ENCODE peak calls at places on chromosome 1, in ten cellular contexts. One of them, this sample, is unnamed. For H3K36me3 and H3K4me1, the result is how much of the 10 kb centered on the place peaks cover.

GRCh38 chr1:110976089-110976488 is 12.4 kb upstream of the LRIF1 start:
- DNase-seq in hepatocyte: no peak
- DNase-seq in testis: no peak
- DNase-seq in adipocyte: no peak
- DNase-seq in stomach: no peak
- DNase-seq in heart left ventricle: no peak
- DNase-seq in small intestine: no peak
- DNase-seq in vagina: no peak
- DNase-seq in spleen: no peak
- DNase-seq in psoas muscle: no peak
- DNase-seq in this sample: no peak

GRCh38 chr1:35449334-35450008 is 107.7 kb downstream of the KIAA0319L start:
- DNase-seq in heart left ventricle: no peak
- DNase-seq in spleen: no peak
- DNase-seq in psoas muscle: no peak
- DNase-seq in small intestine: no peak
- DNase-seq in stomach: no peak
- DNase-seq in adipocyte: peak
- DNase-seq in vagina: no peak
- DNase-seq in testis: no peak
- DNase-seq in hepatocyte: peak
- DNase-seq in this sample: no peak

GRCh38 chr1:44909949-44910594 is 67.0 kb upstream of the PTCH2 start:
- DNase-seq in heart left ventricle: no peak
- DNase-seq in adipocyte: peak
- DNase-seq in psoas muscle: no peak
- DNase-seq in testis: no peak
- DNase-seq in vagina: no peak
- DNase-seq in spleen: no peak
- DNase-seq in stomach: no peak
- DNase-seq in hepatocyte: no peak
- DNase-seq in small intestine: no peak
- DNase-seq in this sample: no peak

GRCh38 chr1:93255222-93256079 is 74.9 kb downstream of the CCDC18 start:
- DNase-seq in vagina: no peak
- DNase-seq in psoas muscle: no peak
- DNase-seq in testis: no peak
- DNase-seq in hepatocyte: no peak
- DNase-seq in adipocyte: peak
- DNase-seq in stomach: no peak
- DNase-seq in small intestine: no peak
- DNase-seq in heart left ventricle: no peak
- DNase-seq in spleen: no peak
- DNase-seq in this sample: no peak

GRCh38 chr1:198823626-198824025 is 184.8 kb downstream of the PTPRC start:
- DNase-seq in hepatocyte: no peak
- DNase-seq in adipocyte: peak
- DNase-seq in vagina: no peak
- DNase-seq in testis: no peak
- DNase-seq in stomach: no peak
- DNase-seq in small intestine: no peak
- DNase-seq in psoas muscle: no peak
- DNase-seq in spleen: no peak
- DNase-seq in heart left ventricle: no peak
- DNase-seq in this sample: no peak

GRCh38 chr1:160675641-160676410 is 29.0 kb upstream of the SLAMF1 start:
- DNase-seq in vagina: no peak
- DNase-seq in heart left ventricle: peak
- DNase-seq in hepatocyte: peak
- DNase-seq in spleen: peak
- DNase-seq in small intestine: peak
- DNase-seq in psoas muscle: peak
- DNase-seq in adipocyte: peak
- DNase-seq in stomach: peak
- DNase-seq in testis: peak
- DNase-seq in this sample: peak

GRCh38 chr1:63836374-63836773 is 62.6 kb downstream of the ROR1 start:
- DNase-seq in psoas muscle: no peak
- DNase-seq in small intestine: no peak
- DNase-seq in adipocyte: no peak
- DNase-seq in spleen: no peak
- DNase-seq in stomach: no peak
- DNase-seq in testis: no peak
- DNase-seq in heart left ventricle: no peak
- DNase-seq in hepatocyte: no peak
- DNase-seq in vagina: no peak
- DNase-seq in this sample: no peak

GRCh38 chr1:222582099-222582774 is 7.5 kb downstream of the TAF1A start:
- DNase-seq in stomach: no peak
- DNase-seq in spleen: no peak
- DNase-seq in adipocyte: no peak
- DNase-seq in small intestine: no peak
- DNase-seq in heart left ventricle: no peak
- DNase-seq in vagina: no peak
- DNase-seq in testis: no peak
- DNase-seq in hepatocyte: no peak
- DNase-seq in psoas muscle: no peak
- DNase-seq in this sample: no peak

GRCh38 chr1:241985787-241986186 is 13.1 kb downstream of the MAP1LC3C start:
- DNase-seq in testis: peak
- DNase-seq in psoas muscle: no peak
- DNase-seq in stomach: peak
- DNase-seq in adipocyte: peak
- DNase-seq in vagina: no peak
- DNase-seq in heart left ventricle: no peak
- DNase-seq in hepatocyte: peak
- DNase-seq in small intestine: peak
- DNase-seq in spleen: no peak
- DNase-seq in this sample: no peak

GRCh38 chr1:33050221-33051076 is 13.8 kb upstream of the AK2 start:
- DNase-seq in stomach: no peak
- DNase-seq in heart left ventricle: no peak
- DNase-seq in spleen: no peak
- DNase-seq in hepatocyte: no peak
- DNase-seq in vagina: no peak
- DNase-seq in psoas muscle: no peak
- DNase-seq in testis: no peak
- DNase-seq in small intestine: no peak
- DNase-seq in adipocyte: peak
- DNase-seq in this sample: no peak

GRCh38 chr1:150875197-150876110 is 945 bp downstream of the ARNT start:
- DNase-seq in heart left ventricle: peak
- DNase-seq in stomach: no peak
- DNase-seq in psoas muscle: no peak
- DNase-seq in adipocyte: peak
- DNase-seq in vagina: no peak
- DNase-seq in hepatocyte: peak
- DNase-seq in testis: peak
- DNase-seq in spleen: no peak
- DNase-seq in small intestine: peak
- DNase-seq in this sample: no peak

GRCh38 chr1:180912801-180913616 is at the start of gene KIAA1614:
- DNase-seq in psoas muscle: peak
- DNase-seq in small intestine: no peak
- DNase-seq in spleen: no peak
- DNase-seq in stomach: no peak
- DNase-seq in vagina: no peak
- DNase-seq in hepatocyte: peak
- DNase-seq in adipocyte: peak
- DNase-seq in heart left ventricle: peak
- DNase-seq in testis: no peak
- DNase-seq in this sample: peak

GRCh38 chr1:100953915-100954314 is 58.0 kb downstream of the SLC30A7 start:
- DNase-seq in testis: no peak
- DNase-seq in adipocyte: no peak
- DNase-seq in small intestine: no peak
- DNase-seq in heart left ventricle: no peak
- DNase-seq in hepatocyte: no peak
- DNase-seq in psoas muscle: no peak
- DNase-seq in stomach: no peak
- DNase-seq in spleen: no peak
- DNase-seq in vagina: no peak
- DNase-seq in this sample: no peak

DNA sequence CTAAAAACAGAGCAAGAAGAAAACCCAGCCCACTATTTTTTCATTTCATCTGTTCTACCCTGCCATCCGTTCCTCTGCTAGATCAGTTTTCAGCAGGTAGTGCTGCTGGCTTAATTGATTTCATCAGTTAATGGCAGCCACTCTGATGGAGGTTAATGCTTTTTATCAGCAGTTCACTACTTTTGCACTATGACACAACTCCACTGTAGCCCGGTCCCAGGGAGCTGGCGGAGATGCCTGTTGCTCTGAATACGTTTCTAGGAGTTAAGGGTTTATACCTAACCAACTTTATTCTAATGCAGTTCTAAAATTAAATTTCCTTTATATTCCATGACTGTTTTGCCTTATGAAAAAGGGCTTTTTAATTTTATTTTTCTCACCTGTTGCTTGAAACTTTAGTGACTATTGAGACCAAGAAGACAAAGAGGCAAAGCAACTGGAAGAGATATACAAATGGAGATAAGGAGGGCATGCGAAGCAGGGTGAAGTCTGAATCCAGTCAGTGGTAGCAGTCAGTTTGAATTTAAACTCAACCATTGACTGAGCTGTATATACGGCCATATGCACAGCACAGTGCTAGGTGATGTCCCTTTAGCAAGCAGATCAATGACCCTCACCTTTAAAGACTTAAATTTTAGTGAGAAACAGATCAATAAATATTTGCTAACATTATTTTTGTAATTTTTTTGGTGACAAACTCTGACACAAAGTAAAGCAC is 477.9 kb downstream of the LMO4 start:
- DNase-seq in adipocyte: no peak
- DNase-seq in testis: no peak
- DNase-seq in hepatocyte: peak
- DNase-seq in psoas muscle: no peak
- DNase-seq in heart left ventricle: no peak
- DNase-seq in small intestine: peak
- DNase-seq in stomach: no peak
- DNase-seq in spleen: no peak
- DNase-seq in vagina: no peak
- DNase-seq in this sample: no peak
- H3K4me3 ChIP-seq in adipocyte: no peak
- H3K4me3 ChIP-seq in testis: peak
- H3K4me3 ChIP-seq in hepatocyte: no peak
- H3K4me3 ChIP-seq in psoas muscle: no peak
- H3K4me3 ChIP-seq in heart left ventricle: no peak
- H3K4me3 ChIP-seq in small intestine: no peak
- H3K4me3 ChIP-seq in stomach: peak
- H3K4me3 ChIP-seq in spleen: no peak
- H3K4me3 ChIP-seq in vagina: no peak
- H3K4me3 ChIP-seq in this sample: peak

GRCh38 chr1:214331180-214331579 is 50.2 kb downstream of the SMYD2 start:
- DNase-seq in hepatocyte: no peak
- DNase-seq in small intestine: no peak
- DNase-seq in adipocyte: no peak
- DNase-seq in psoas muscle: no peak
- DNase-seq in testis: peak
- DNase-seq in vagina: no peak
- DNase-seq in spleen: no peak
- DNase-seq in stomach: peak
- DNase-seq in heart left ventricle: peak
- DNase-seq in this sample: no peak
- H3K36me3 ChIP-seq in hepatocyte: under half
- H3K36me3 ChIP-seq in small intestine: under half
- H3K36me3 ChIP-seq in adipocyte: under half
- H3K36me3 ChIP-seq in psoas muscle: under half
- H3K36me3 ChIP-seq in testis: under half
- H3K36me3 ChIP-seq in vagina: under half
- H3K36me3 ChIP-seq in spleen: half or more
- H3K36me3 ChIP-seq in stomach: under half
- H3K36me3 ChIP-seq in heart left ventricle: under half
- H3K36me3 ChIP-seq in this sample: under half

GRCh38 chr1:118247593-118247992 is 62.6 kb upstream of the SPAG17 start:
- DNase-seq in psoas muscle: no peak
- DNase-seq in testis: peak
- DNase-seq in vagina: no peak
- DNase-seq in adipocyte: peak
- DNase-seq in hepatocyte: no peak
- DNase-seq in stomach: no peak
- DNase-seq in small intestine: peak
- DNase-seq in heart left ventricle: no peak
- DNase-seq in spleen: no peak
- DNase-seq in this sample: no peak

GRCh38 chr1:118253310-118253903 is 68.4 kb upstream of the SPAG17 start:
- DNase-seq in psoas muscle: no peak
- DNase-seq in spleen: no peak
- DNase-seq in adipocyte: no peak
- DNase-seq in stomach: no peak
- DNase-seq in heart left ventricle: no peak
- DNase-seq in hepatocyte: no peak
- DNase-seq in small intestine: no peak
- DNase-seq in testis: no peak
- DNase-seq in vagina: no peak
- DNase-seq in this sample: no peak

GRCh38 chr1:118249641-118250040 is 64.6 kb upstream of the SPAG17 start:
- DNase-seq in small intestine: no peak
- DNase-seq in testis: no peak
- DNase-seq in heart left ventricle: no peak
- DNase-seq in psoas muscle: no peak
- DNase-seq in stomach: no peak
- DNase-seq in hepatocyte: no peak
- DNase-seq in spleen: no peak
- DNase-seq in adipocyte: no peak
- DNase-seq in vagina: no peak
- DNase-seq in this sample: no peak

GRCh38 chr1:118246646-118247045 is 61.6 kb upstream of the SPAG17 start:
- DNase-seq in small intestine: no peak
- DNase-seq in spleen: no peak
- DNase-seq in adipocyte: no peak
- DNase-seq in hepatocyte: no peak
- DNase-seq in heart left ventricle: no peak
- DNase-seq in vagina: no peak
- DNase-seq in psoas muscle: no peak
- DNase-seq in testis: no peak
- DNase-seq in stomach: no peak
- DNase-seq in this sample: no peak

DNA sequence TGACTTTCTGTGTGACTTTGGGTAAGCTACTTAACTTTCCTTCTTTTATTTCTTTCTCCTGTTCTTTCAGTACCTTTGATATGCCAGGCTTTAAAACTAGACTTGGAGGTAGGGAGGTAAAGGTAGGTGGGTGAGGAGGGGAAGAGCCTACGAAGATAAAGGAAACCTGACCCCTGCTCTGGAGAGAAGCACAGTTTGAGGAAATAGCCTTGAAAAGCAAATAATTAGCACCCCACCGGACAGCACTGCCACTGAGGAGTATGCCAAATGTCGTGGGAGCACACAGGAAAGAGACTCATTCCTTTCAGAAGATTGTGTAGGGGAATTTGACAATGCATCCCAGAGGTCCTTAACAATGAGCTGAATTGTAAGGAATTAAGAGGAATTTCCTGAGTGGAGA is 65.2 kb upstream of the SPAG17 start:
- DNase-seq in stomach: no peak
- DNase-seq in small intestine: no peak
- DNase-seq in vagina: no peak
- DNase-seq in hepatocyte: no peak
- DNase-seq in testis: no peak
- DNase-seq in adipocyte: no peak
- DNase-seq in psoas muscle: no peak
- DNase-seq in heart left ventricle: no peak
- DNase-seq in spleen: no peak
- DNase-seq in this sample: no peak
- H3K4me1 ChIP-seq in stomach: under half
- H3K4me1 ChIP-seq in small intestine: under half
- H3K4me1 ChIP-seq in vagina: under half
- H3K4me1 ChIP-seq in hepatocyte: under half
- H3K4me1 ChIP-seq in testis: under half
- H3K4me1 ChIP-seq in adipocyte: under half
- H3K4me1 ChIP-seq in psoas muscle: under half
- H3K4me1 ChIP-seq in heart left ventricle: under half
- H3K4me1 ChIP-seq in spleen: under half
- H3K4me1 ChIP-seq in this sample: under half

GRCh38 chr1:154199563-154199879 is 6.6 kb downstream of the CFAP141 start:
- DNase-seq in psoas muscle: no peak
- DNase-seq in heart left ventricle: no peak
- DNase-seq in adipocyte: no peak
- DNase-seq in testis: no peak
- DNase-seq in vagina: no peak
- DNase-seq in small intestine: no peak
- DNase-seq in spleen: no peak
- DNase-seq in stomach: no peak
- DNase-seq in hepatocyte: peak
- DNase-seq in this sample: no peak
- H3K4me3 ChIP-seq in psoas muscle: peak
- H3K4me3 ChIP-seq in heart left ventricle: no peak
- H3K4me3 ChIP-seq in adipocyte: no peak
- H3K4me3 ChIP-seq in testis: no peak
- H3K4me3 ChIP-seq in vagina: no peak
- H3K4me3 ChIP-seq in small intestine: no peak
- H3K4me3 ChIP-seq in spleen: no peak
- H3K4me3 ChIP-seq in stomach: no peak
- H3K4me3 ChIP-seq in hepatocyte: no peak
- H3K4me3 ChIP-seq in this sample: no peak